ENCODE peak calls at places on chromosomes 16 and 17, in six cellular contexts. One of them, this sample, is unnamed.

GRCh38 chr16:78523212-78523995 is 423.9 kb downstream of the WWOX start:
- DNase-seq in GM12891: no peak
- DNase-seq in HepG2: no peak
- DNase-seq in GM12878: no peak
- DNase-seq in K562: no peak
- DNase-seq in H1: no peak
- DNase-seq in this sample: no peak

GRCh38 chr16:89090182-89090630 is 3.4 kb upstream of the ACSF3 start:
- DNase-seq in GM12891: no peak
- DNase-seq in HepG2: no peak
- DNase-seq in GM12878: no peak
- DNase-seq in K562: peak; percentile 66
- DNase-seq in H1: no peak
- DNase-seq in this sample: no peak

GRCh38 chr17:75518201-75518600 is 1.9 kb downstream of the TSEN54 start:
- DNase-seq in GM12891: no peak
- DNase-seq in HepG2: no peak
- DNase-seq in GM12878: peak; percentile 28
- DNase-seq in K562: no peak
- DNase-seq in H1: no peak
- DNase-seq in this sample: no peak

GRCh38 chr17:50865060-50865867 is 890 bp downstream of the TOB1 start:
- DNase-seq in GM12891: no peak
- DNase-seq in HepG2: peak; percentile 70
- DNase-seq in GM12878: no peak
- DNase-seq in K562: peak; percentile 70
- DNase-seq in H1: peak; percentile 76
- DNase-seq in this sample: no peak

GRCh38 chr17:74968361-74968780 is 4.2 kb downstream of the HID1 start:
- DNase-seq in GM12891: no peak
- DNase-seq in HepG2: no peak
- DNase-seq in GM12878: no peak
- DNase-seq in K562: no peak
- DNase-seq in H1: no peak
- DNase-seq in this sample: no peak

GRCh38 chr17:49976163-49976827 is 7.3 kb downstream of the DLX4 start:
- DNase-seq in GM12891: no peak
- DNase-seq in HepG2: no peak
- DNase-seq in GM12878: no peak
- DNase-seq in K562: no peak
- DNase-seq in H1: no peak
- DNase-seq in this sample: no peak

GRCh38 chr16:87216148-87216823 is 100.9 kb downstream of the C16orf95 start:
- DNase-seq in GM12891: no peak
- DNase-seq in HepG2: no peak
- DNase-seq in GM12878: no peak
- DNase-seq in K562: no peak
- DNase-seq in H1: no peak
- DNase-seq in this sample: no peak

GRCh38 chr17:64183815-64184397 is 54.0 kb upstream of the ERN1 start:
- DNase-seq in GM12891: no peak
- DNase-seq in HepG2: no peak
- DNase-seq in GM12878: no peak
- DNase-seq in K562: no peak
- DNase-seq in H1: no peak
- DNase-seq in this sample: no peak

GRCh38 chr17:30415491-30415890 is 36.8 kb downstream of the CPD start:
- DNase-seq in GM12891: no peak
- DNase-seq in HepG2: no peak
- DNase-seq in GM12878: no peak
- DNase-seq in K562: no peak
- DNase-seq in H1: no peak
- DNase-seq in this sample: no peak

GRCh38 chr16:46673320-46674013 is 15.5 kb downstream of the VPS35 start:
- DNase-seq in GM12891: no peak
- DNase-seq in HepG2: peak; percentile 79
- DNase-seq in GM12878: peak; percentile 27
- DNase-seq in K562: peak; percentile 82
- DNase-seq in H1: peak; percentile 58
- DNase-seq in this sample: peak; percentile 34

GRCh38 chr17:83046759-83047478 is 32.5 kb upstream of the METRNL start:
- DNase-seq in GM12891: no peak
- DNase-seq in HepG2: no peak
- DNase-seq in GM12878: no peak
- DNase-seq in K562: no peak
- DNase-seq in H1: peak; percentile 2
- DNase-seq in this sample: no peak

GRCh38 chr16:88471575-88471974 is 18.5 kb downstream of the ZFPM1 start:
- DNase-seq in GM12891: no peak
- DNase-seq in HepG2: no peak
- DNase-seq in GM12878: no peak
- DNase-seq in K562: no peak
- DNase-seq in H1: no peak
- DNase-seq in this sample: no peak

GRCh38 chr17:28724500-28725165 is 1.4 kb downstream of the TLCD1 start:
- DNase-seq in GM12891: no peak
- DNase-seq in HepG2: no peak
- DNase-seq in GM12878: no peak
- DNase-seq in K562: peak; percentile 62
- DNase-seq in H1: no peak
- DNase-seq in this sample: no peak

GRCh38 chr17:10126554-10127493 is 71.6 kb downstream of the GAS7 start:
- DNase-seq in GM12891: no peak
- DNase-seq in HepG2: no peak
- DNase-seq in GM12878: no peak
- DNase-seq in K562: no peak
- DNase-seq in H1: no peak
- DNase-seq in this sample: no peak

GRCh38 chr17:82301916-82302497 is 15.4 kb downstream of the CD7 start:
- DNase-seq in GM12891: peak; percentile 73
- DNase-seq in HepG2: no peak
- DNase-seq in GM12878: peak; percentile 64
- DNase-seq in K562: no peak
- DNase-seq in H1: no peak
- DNase-seq in this sample: no peak

GRCh38 chr17:21353326-21354010 is 22.7 kb upstream of the KCNJ12 start:
- DNase-seq in GM12891: no peak
- DNase-seq in HepG2: no peak
- DNase-seq in GM12878: no peak
- DNase-seq in K562: no peak
- DNase-seq in H1: no peak
- DNase-seq in this sample: no peak

GRCh38 chr16:23079683-23080221 is 69.5 kb downstream of the USP31 start:
- DNase-seq in GM12891: no peak
- DNase-seq in HepG2: no peak
- DNase-seq in GM12878: no peak
- DNase-seq in K562: no peak
- DNase-seq in H1: no peak
- DNase-seq in this sample: no peak

DNA sequence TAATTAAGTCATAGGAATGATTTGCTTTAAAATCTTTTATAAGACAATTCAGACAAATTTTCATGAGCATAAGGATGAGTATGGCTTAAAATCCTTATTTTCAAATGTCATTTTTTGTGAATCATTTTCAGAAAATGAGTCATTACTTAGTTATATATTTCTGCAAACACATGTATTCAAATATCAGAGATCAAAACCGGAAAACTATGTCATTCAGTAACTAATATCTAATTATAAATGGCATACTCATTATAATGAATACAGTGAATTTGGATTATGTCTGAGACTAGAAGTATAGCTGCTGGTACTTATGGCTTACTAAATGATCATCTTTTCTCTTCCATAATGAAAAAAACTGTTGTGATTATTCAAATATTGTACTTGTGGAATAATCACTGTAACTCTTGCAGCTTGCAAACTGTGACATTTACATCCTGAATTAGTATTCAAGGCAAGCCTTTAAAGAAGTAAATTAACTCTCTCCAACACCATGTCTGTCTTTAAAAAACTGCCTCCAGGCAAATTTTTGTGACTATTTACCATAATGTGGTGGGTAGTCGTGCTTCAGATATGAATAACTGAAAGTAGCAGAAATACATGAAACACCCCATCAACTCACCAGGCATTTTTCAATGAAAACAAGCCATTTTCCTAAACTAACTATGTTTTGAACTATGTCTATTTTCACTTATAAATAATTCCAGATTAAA is 217.6 kb upstream of the PSMD7 start:
- DNase-seq in GM12891: no peak
- DNase-seq in HepG2: no peak
- DNase-seq in GM12878: no peak
- DNase-seq in K562: no peak
- DNase-seq in H1: no peak
- DNase-seq in this sample: no peak
- TF ChIP-seq POLR2AphosphoS5 in GM12891: no peak
- TF ChIP-seq POLR2AphosphoS5 in HepG2: no peak
- TF ChIP-seq POLR2AphosphoS5 in GM12878: no peak
- TF ChIP-seq POLR2AphosphoS5 in K562: no peak
- TF ChIP-seq POLR2AphosphoS5 in H1: no peak
- TF ChIP-seq POLR2AphosphoS5 in this sample: no peak

GRCh38 chr17:5558815-5559785 is 25.2 kb downstream of the NLRP1 start:
- DNase-seq in GM12891: no peak
- DNase-seq in HepG2: no peak
- DNase-seq in GM12878: no peak
- DNase-seq in K562: no peak
- DNase-seq in H1: no peak
- DNase-seq in this sample: no peak

GRCh38 chr17:5560361-5560988 is 23.8 kb downstream of the NLRP1 start:
- DNase-seq in GM12891: no peak
- DNase-seq in HepG2: no peak
- DNase-seq in GM12878: no peak
- DNase-seq in K562: no peak
- DNase-seq in H1: no peak
- DNase-seq in this sample: no peak

GRCh38 chr17:5557485-5557884 is 26.8 kb downstream of the NLRP1 start:
- DNase-seq in GM12891: no peak
- DNase-seq in HepG2: no peak
- DNase-seq in GM12878: no peak
- DNase-seq in K562: no peak
- DNase-seq in H1: no peak
- DNase-seq in this sample: no peak

GRCh38 chr17:5555254-5555653 is 29.1 kb downstream of the NLRP1 start:
- DNase-seq in GM12891: no peak
- DNase-seq in HepG2: no peak
- DNase-seq in GM12878: no peak
- DNase-seq in K562: no peak
- DNase-seq in H1: no peak
- DNase-seq in this sample: no peak

DNA sequence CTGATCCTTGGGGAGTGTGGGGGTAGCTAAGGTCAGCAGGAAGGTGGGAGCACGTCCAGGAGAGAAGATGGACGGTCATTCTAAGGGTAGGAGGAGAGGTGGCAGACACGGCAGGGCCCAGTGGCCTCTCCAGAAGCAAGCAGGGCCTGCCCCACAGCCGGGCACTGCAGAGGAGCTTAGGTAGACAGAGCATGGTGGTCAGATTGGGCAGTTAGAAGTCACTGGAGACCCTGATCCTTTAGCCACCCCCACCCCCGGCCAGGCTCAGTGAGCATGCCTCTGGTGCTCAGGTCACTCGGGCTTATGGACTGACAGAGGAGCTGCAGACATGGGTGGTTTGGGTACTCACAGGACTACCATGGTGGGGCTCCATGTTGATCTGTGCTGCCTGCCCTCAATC is 26.3 kb downstream of the NLRP1 start:
- DNase-seq in GM12891: no peak
- DNase-seq in HepG2: no peak
- DNase-seq in GM12878: no peak
- DNase-seq in K562: no peak
- DNase-seq in H1: no peak
- DNase-seq in this sample: no peak
- TF ChIP-seq TAF1 in GM12891: no peak
- TF ChIP-seq TAF1 in HepG2: no peak
- TF ChIP-seq TAF1 in GM12878: no peak
- TF ChIP-seq TAF1 in K562: no peak
- TF ChIP-seq TAF1 in H1: no peak
- TF ChIP-seq TAF1 in this sample: no peak

GRCh38 chr16:68784721-68785120 is 47.6 kb downstream of the CDH1 start:
- DNase-seq in GM12891: no peak
- DNase-seq in HepG2: no peak
- DNase-seq in GM12878: no peak
- DNase-seq in K562: no peak
- DNase-seq in H1: no peak
- DNase-seq in this sample: no peak
- TF ChIP-seq POLR2A in GM12891: no peak
- TF ChIP-seq POLR2A in HepG2: no peak
- TF ChIP-seq POLR2A in GM12878: no peak
- TF ChIP-seq POLR2A in K562: no peak
- TF ChIP-seq POLR2A in H1: no peak
- TF ChIP-seq POLR2A in this sample: no peak

GRCh38 chr17:1512351-1512750 is 4.1 kb downstream of the INPP5K start:
- DNase-seq in GM12891: no peak
- DNase-seq in HepG2: no peak
- DNase-seq in GM12878: no peak
- DNase-seq in K562: no peak
- DNase-seq in H1: no peak
- DNase-seq in this sample: no peak

GRCh38 chr17:1516403-1517161 is at the start of gene INPP5K:
- DNase-seq in GM12891: peak; percentile 98
- DNase-seq in HepG2: peak; percentile 93
- DNase-seq in GM12878: peak; percentile 94
- DNase-seq in K562: peak; percentile 96
- DNase-seq in H1: peak; percentile 91
- DNase-seq in this sample: peak; percentile 97

GRCh38 chr17:1519678-1520077 is 3.3 kb upstream of the INPP5K start:
- DNase-seq in GM12891: no peak
- DNase-seq in HepG2: no peak
- DNase-seq in GM12878: no peak
- DNase-seq in K562: no peak
- DNase-seq in H1: no peak
- DNase-seq in this sample: no peak

GRCh38 chr17:1518410-1518809 is 2.0 kb upstream of the INPP5K start:
- DNase-seq in GM12891: no peak
- DNase-seq in HepG2: no peak
- DNase-seq in GM12878: no peak
- DNase-seq in K562: no peak
- DNase-seq in H1: no peak
- DNase-seq in this sample: no peak

DNA sequence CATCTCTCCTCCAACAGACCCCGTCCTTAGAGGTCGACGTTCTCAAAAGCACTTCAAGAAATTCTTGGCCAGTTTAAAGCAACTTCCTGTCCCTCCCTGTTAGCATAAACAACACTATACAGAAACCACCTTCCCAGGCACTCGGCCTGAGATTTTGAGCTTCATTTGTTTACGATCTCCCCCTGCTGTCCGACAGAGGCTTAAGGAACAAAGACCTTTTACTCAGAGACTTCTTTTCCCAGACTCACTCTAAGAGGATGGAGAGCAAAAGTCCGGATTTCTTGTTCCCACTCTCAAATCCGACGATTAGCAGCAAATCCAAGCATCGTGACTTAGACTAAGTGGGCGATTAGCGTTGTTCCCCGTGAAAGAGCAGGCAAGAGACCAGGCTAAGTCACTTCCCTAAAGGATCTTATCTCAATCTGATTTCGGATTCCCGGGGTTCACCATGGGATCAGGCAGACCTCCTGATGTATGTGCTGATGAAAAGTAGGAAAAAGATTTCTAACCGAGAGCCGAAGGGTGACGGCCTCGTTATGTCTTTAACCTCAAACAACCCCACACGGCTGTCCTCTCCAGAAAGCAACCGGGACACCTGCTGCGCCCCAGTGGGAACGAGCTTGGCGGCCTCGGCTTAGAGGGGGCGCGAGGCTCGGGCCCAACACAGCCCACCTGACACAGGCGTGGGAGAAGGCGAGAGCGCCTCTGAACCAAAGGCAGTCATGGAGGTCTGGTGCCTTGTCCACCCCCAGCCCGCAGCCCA is 591 bp downstream of the INPP5K start:
- DNase-seq in GM12891: peak; percentile 73
- DNase-seq in HepG2: peak; percentile 71
- DNase-seq in GM12878: peak; percentile 70
- DNase-seq in K562: peak; percentile 79
- DNase-seq in H1: peak; percentile 59
- DNase-seq in this sample: peak; percentile 56
- TF ChIP-seq POLR2AphosphoS5 in GM12891: no peak
- TF ChIP-seq POLR2AphosphoS5 in HepG2: no peak
- TF ChIP-seq POLR2AphosphoS5 in GM12878: no peak
- TF ChIP-seq POLR2AphosphoS5 in K562: no peak
- TF ChIP-seq POLR2AphosphoS5 in H1: no peak
- TF ChIP-seq POLR2AphosphoS5 in this sample: no peak

This sample was measured in GM12892.